ENCODE peak calls at places on chromosomes 3 and 15, in seven cellular contexts. One of them, this sample, is unnamed. For H3K4me1, the result is how much of the 10 kb centered on the place peaks cover.

GRCh38 chr15:54304321-54304720 is 326.1 kb downstream of the UNC13C start:
- DNase-seq in neural progenitor cell: no peak
- DNase-seq in breast epithelium: no peak
- DNase-seq in tibial nerve: no peak
- DNase-seq in PC-9: no peak
- DNase-seq in mammary epithelial cell: no peak
- DNase-seq in pancreas: no peak
- DNase-seq in this sample: no peak

GRCh38 chr15:74783072-74783807 is 1.4 kb downstream of the CSK start:
- DNase-seq in breast epithelium: no peak
- DNase-seq in neural progenitor cell: peak
- DNase-seq in pancreas: no peak
- DNase-seq in PC-9: peak
- DNase-seq in tibial nerve: no peak
- DNase-seq in mammary epithelial cell: no peak
- DNase-seq in this sample: no peak

GRCh38 chr3:166013073-166013679 is 176.0 kb upstream of the BCHE start:
- DNase-seq in mammary epithelial cell: peak
- DNase-seq in neural progenitor cell: peak
- DNase-seq in breast epithelium: no peak
- DNase-seq in PC-9: peak
- DNase-seq in pancreas: no peak
- DNase-seq in tibial nerve: no peak
- DNase-seq in this sample: no peak

GRCh38 chr15:90201944-90202375 is 830 bp downstream of the SEMA4B start:
- DNase-seq in breast epithelium: no peak
- DNase-seq in PC-9: no peak
- DNase-seq in pancreas: no peak
- DNase-seq in tibial nerve: no peak
- DNase-seq in neural progenitor cell: peak
- DNase-seq in mammary epithelial cell: no peak
- DNase-seq in this sample: no peak

GRCh38 chr3:27716309-27716708 is 5.8 kb downstream of the EOMES start:
- DNase-seq in breast epithelium: no peak
- DNase-seq in tibial nerve: no peak
- DNase-seq in mammary epithelial cell: no peak
- DNase-seq in neural progenitor cell: no peak
- DNase-seq in PC-9: no peak
- DNase-seq in pancreas: no peak
- DNase-seq in this sample: no peak

GRCh38 chr3:53956591-53956990 is 64.9 kb upstream of the SELENOK start:
- DNase-seq in PC-9: no peak
- DNase-seq in mammary epithelial cell: no peak
- DNase-seq in breast epithelium: no peak
- DNase-seq in tibial nerve: no peak
- DNase-seq in neural progenitor cell: no peak
- DNase-seq in pancreas: no peak
- DNase-seq in this sample: no peak

GRCh38 chr3:185781759-185782158 is 43.1 kb downstream of the IGF2BP2 start:
- DNase-seq in breast epithelium: no peak
- DNase-seq in neural progenitor cell: no peak
- DNase-seq in tibial nerve: no peak
- DNase-seq in pancreas: no peak
- DNase-seq in mammary epithelial cell: peak
- DNase-seq in PC-9: no peak
- DNase-seq in this sample: no peak

GRCh38 chr3:114147281-114147680 is 31.6 kb downstream of the DRD3 start:
- DNase-seq in mammary epithelial cell: no peak
- DNase-seq in PC-9: no peak
- DNase-seq in tibial nerve: no peak
- DNase-seq in pancreas: no peak
- DNase-seq in breast epithelium: no peak
- DNase-seq in neural progenitor cell: no peak
- DNase-seq in this sample: no peak

GRCh38 chr15:31438601-31439265 is 112.1 kb downstream of the KLF13 start:
- DNase-seq in tibial nerve: no peak
- DNase-seq in mammary epithelial cell: no peak
- DNase-seq in PC-9: no peak
- DNase-seq in pancreas: no peak
- DNase-seq in breast epithelium: no peak
- DNase-seq in neural progenitor cell: no peak
- DNase-seq in this sample: no peak

GRCh38 chr3:190012784-190013183 is 107.9 kb downstream of the P3H2 start:
- DNase-seq in pancreas: no peak
- DNase-seq in neural progenitor cell: no peak
- DNase-seq in PC-9: no peak
- DNase-seq in mammary epithelial cell: peak
- DNase-seq in tibial nerve: no peak
- DNase-seq in breast epithelium: no peak
- DNase-seq in this sample: no peak

GRCh38 chr15:92365079-92365478 is 28.6 kb upstream of the ST8SIA2 start:
- DNase-seq in PC-9: no peak
- DNase-seq in mammary epithelial cell: peak
- DNase-seq in neural progenitor cell: no peak
- DNase-seq in pancreas: no peak
- DNase-seq in breast epithelium: no peak
- DNase-seq in tibial nerve: no peak
- DNase-seq in this sample: no peak

GRCh38 chr3:13567684-13568514 is 19.0 kb downstream of the FBLN2 start:
- DNase-seq in pancreas: no peak
- DNase-seq in tibial nerve: no peak
- DNase-seq in neural progenitor cell: no peak
- DNase-seq in mammary epithelial cell: no peak
- DNase-seq in breast epithelium: no peak
- DNase-seq in PC-9: no peak
- DNase-seq in this sample: no peak

GRCh38 chr15:58932791-58933310 is 628 bp downstream of the SLTM start:
- DNase-seq in mammary epithelial cell: no peak
- DNase-seq in neural progenitor cell: no peak
- DNase-seq in breast epithelium: no peak
- DNase-seq in PC-9: no peak
- DNase-seq in tibial nerve: no peak
- DNase-seq in pancreas: no peak
- DNase-seq in this sample: no peak

GRCh38 chr3:73401058-73401457 is 223.7 kb downstream of the PDZRN3 start:
- DNase-seq in mammary epithelial cell: no peak
- DNase-seq in tibial nerve: no peak
- DNase-seq in breast epithelium: no peak
- DNase-seq in neural progenitor cell: no peak
- DNase-seq in pancreas: no peak
- DNase-seq in PC-9: no peak
- DNase-seq in this sample: no peak

GRCh38 chr15:76991048-76991447 is 3.9 kb upstream of the PSTPIP1 start:
- DNase-seq in neural progenitor cell: no peak
- DNase-seq in mammary epithelial cell: no peak
- DNase-seq in breast epithelium: peak
- DNase-seq in PC-9: no peak
- DNase-seq in tibial nerve: no peak
- DNase-seq in pancreas: no peak
- DNase-seq in this sample: no peak

GRCh38 chr3:71709908-71710511 is 15.2 kb downstream of the EIF4E3 start:
- DNase-seq in PC-9: no peak
- DNase-seq in pancreas: no peak
- DNase-seq in tibial nerve: no peak
- DNase-seq in breast epithelium: no peak
- DNase-seq in neural progenitor cell: no peak
- DNase-seq in mammary epithelial cell: no peak
- DNase-seq in this sample: no peak

GRCh38 chr15:80913541-80913940 is 76.1 kb downstream of the MESD start:
- DNase-seq in tibial nerve: no peak
- DNase-seq in neural progenitor cell: no peak
- DNase-seq in pancreas: no peak
- DNase-seq in mammary epithelial cell: no peak
- DNase-seq in breast epithelium: no peak
- DNase-seq in PC-9: no peak
- DNase-seq in this sample: no peak

GRCh38 chr3:160398820-160399346 is at the start of gene IFT80:
- DNase-seq in pancreas: peak
- DNase-seq in PC-9: peak
- DNase-seq in breast epithelium: peak
- DNase-seq in tibial nerve: peak
- DNase-seq in mammary epithelial cell: peak
- DNase-seq in neural progenitor cell: peak
- DNase-seq in this sample: peak

GRCh38 chr15:74369756-74370155 is 2.3 kb upstream of the CYP11A1 start:
- DNase-seq in PC-9: no peak
- DNase-seq in mammary epithelial cell: no peak
- DNase-seq in tibial nerve: no peak
- DNase-seq in pancreas: no peak
- DNase-seq in breast epithelium: peak
- DNase-seq in neural progenitor cell: no peak
- DNase-seq in this sample: no peak

GRCh38 chr3:41247055-41247454 is 47.8 kb downstream of the CTNNB1 start:
- DNase-seq in pancreas: no peak
- DNase-seq in mammary epithelial cell: no peak
- DNase-seq in breast epithelium: no peak
- DNase-seq in neural progenitor cell: no peak
- DNase-seq in tibial nerve: no peak
- DNase-seq in PC-9: no peak
- DNase-seq in this sample: peak

GRCh38 chr3:41244620-41245336 is 45.5 kb downstream of the CTNNB1 start:
- DNase-seq in PC-9: no peak
- DNase-seq in breast epithelium: no peak
- DNase-seq in pancreas: no peak
- DNase-seq in neural progenitor cell: no peak
- DNase-seq in mammary epithelial cell: no peak
- DNase-seq in tibial nerve: no peak
- DNase-seq in this sample: no peak

GRCh38 chr3:41248525-41248924 is 49.2 kb downstream of the CTNNB1 start:
- DNase-seq in tibial nerve: no peak
- DNase-seq in PC-9: no peak
- DNase-seq in pancreas: no peak
- DNase-seq in breast epithelium: no peak
- DNase-seq in neural progenitor cell: no peak
- DNase-seq in mammary epithelial cell: no peak
- DNase-seq in this sample: no peak

GRCh38 chr3:41249318-41249717 is 50.0 kb downstream of the CTNNB1 start:
- DNase-seq in breast epithelium: no peak
- DNase-seq in mammary epithelial cell: no peak
- DNase-seq in neural progenitor cell: no peak
- DNase-seq in pancreas: no peak
- DNase-seq in tibial nerve: no peak
- DNase-seq in PC-9: no peak
- DNase-seq in this sample: no peak

GRCh38 chr3:41247590-41247989 is 48.3 kb downstream of the CTNNB1 start:
- DNase-seq in neural progenitor cell: no peak
- DNase-seq in breast epithelium: no peak
- DNase-seq in PC-9: no peak
- DNase-seq in pancreas: no peak
- DNase-seq in tibial nerve: no peak
- DNase-seq in mammary epithelial cell: no peak
- DNase-seq in this sample: no peak
- H3K4me1 ChIP-seq in neural progenitor cell: under half
- H3K4me1 ChIP-seq in breast epithelium: under half
- H3K4me1 ChIP-seq in PC-9: under half
- H3K4me1 ChIP-seq in pancreas: under half
- H3K4me1 ChIP-seq in tibial nerve: under half
- H3K4me1 ChIP-seq in mammary epithelial cell: under half
- H3K4me1 ChIP-seq in this sample: under half

GRCh38 chr3:31890742-31891469 is 90.2 kb downstream of the OSBPL10 start:
- DNase-seq in PC-9: no peak
- DNase-seq in pancreas: no peak
- DNase-seq in mammary epithelial cell: peak
- DNase-seq in neural progenitor cell: no peak
- DNase-seq in breast epithelium: no peak
- DNase-seq in tibial nerve: no peak
- DNase-seq in this sample: no peak
- H3K4me1 ChIP-seq in PC-9: under half
- H3K4me1 ChIP-seq in pancreas: under half
- H3K4me1 ChIP-seq in mammary epithelial cell: half or more
- H3K4me1 ChIP-seq in neural progenitor cell: under half
- H3K4me1 ChIP-seq in breast epithelium: under half
- H3K4me1 ChIP-seq in tibial nerve: under half
- H3K4me1 ChIP-seq in this sample: under half

GRCh38 chr15:88628018-88628673 is 7.0 kb downstream of the AEN start:
- DNase-seq in tibial nerve: no peak
- DNase-seq in pancreas: no peak
- DNase-seq in PC-9: no peak
- DNase-seq in neural progenitor cell: no peak
- DNase-seq in mammary epithelial cell: no peak
- DNase-seq in breast epithelium: no peak
- DNase-seq in this sample: no peak
- H3K4me1 ChIP-seq in tibial nerve: under half
- H3K4me1 ChIP-seq in pancreas: under half
- H3K4me1 ChIP-seq in PC-9: under half
- H3K4me1 ChIP-seq in neural progenitor cell: under half
- H3K4me1 ChIP-seq in mammary epithelial cell: half or more
- H3K4me1 ChIP-seq in breast epithelium: under half
- H3K4me1 ChIP-seq in this sample: under half

GRCh38 chr3:43960448-43960840 is 269.7 kb downstream of the ABHD5 start:
- DNase-seq in mammary epithelial cell: no peak
- DNase-seq in PC-9: no peak
- DNase-seq in breast epithelium: no peak
- DNase-seq in pancreas: no peak
- DNase-seq in tibial nerve: no peak
- DNase-seq in neural progenitor cell: no peak
- DNase-seq in this sample: no peak

GRCh38 chr3:43958005-43958770 is 267.4 kb downstream of the ABHD5 start:
- DNase-seq in pancreas: no peak
- DNase-seq in mammary epithelial cell: no peak
- DNase-seq in tibial nerve: no peak
- DNase-seq in breast epithelium: no peak
- DNase-seq in PC-9: no peak
- DNase-seq in neural progenitor cell: no peak
- DNase-seq in this sample: no peak

GRCh38 chr3:43957553-43957952 is 266.8 kb downstream of the ABHD5 start:
- DNase-seq in PC-9: no peak
- DNase-seq in tibial nerve: no peak
- DNase-seq in neural progenitor cell: no peak
- DNase-seq in mammary epithelial cell: no peak
- DNase-seq in pancreas: no peak
- DNase-seq in breast epithelium: no peak
- DNase-seq in this sample: no peak

GRCh38 chr3:43959498-43960447 is 269.0 kb downstream of the ABHD5 start:
- DNase-seq in mammary epithelial cell: no peak
- DNase-seq in neural progenitor cell: peak
- DNase-seq in tibial nerve: no peak
- DNase-seq in pancreas: no peak
- DNase-seq in breast epithelium: no peak
- DNase-seq in PC-9: no peak
- DNase-seq in this sample: no peak

DNA sequence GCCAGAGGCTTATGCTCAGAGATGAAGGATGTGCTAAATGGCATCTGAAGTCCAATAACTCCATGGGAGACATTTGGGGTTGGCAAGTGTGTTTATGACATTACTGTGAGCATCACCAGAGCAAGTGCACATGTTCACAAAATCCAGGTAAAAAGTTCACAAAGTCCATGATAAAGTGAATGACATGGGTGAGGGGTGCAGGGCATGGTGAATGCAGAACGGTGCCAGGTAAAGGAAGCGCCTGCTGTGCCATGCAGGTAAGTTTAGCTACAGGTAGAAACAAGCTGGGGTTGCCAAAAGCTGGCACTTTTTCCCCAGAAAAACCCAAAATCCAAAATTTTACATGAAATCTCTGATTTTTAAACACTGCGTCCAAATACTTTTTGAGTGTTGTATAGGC is 268.2 kb downstream of the ABHD5 start:
- DNase-seq in PC-9: no peak
- DNase-seq in pancreas: no peak
- DNase-seq in tibial nerve: no peak
- DNase-seq in neural progenitor cell: no peak
- DNase-seq in mammary epithelial cell: no peak
- DNase-seq in breast epithelium: no peak
- DNase-seq in this sample: no peak
- H3K4me1 ChIP-seq in PC-9: under half
- H3K4me1 ChIP-seq in pancreas: under half
- H3K4me1 ChIP-seq in tibial nerve: under half
- H3K4me1 ChIP-seq in neural progenitor cell: under half
- H3K4me1 ChIP-seq in mammary epithelial cell: under half
- H3K4me1 ChIP-seq in breast epithelium: under half
- H3K4me1 ChIP-seq in this sample: under half